ENCODE peak calls at places on chromosomes 11 and 22, in six cellular contexts. I is K562, S is GM12891, J is HepG2, R is GM12878, F is H1. B is an unnamed sample.

GRCh38 chr11:47924184-47924671 is 56.1 kb upstream of the PTPRJ start:
- DNase-seq in I (no peak), S (no peak), J (peak), R (no peak), F (no peak), B (no peak)

GRCh38 chr22:21980547-21980946 is 2.0 kb downstream of the TOP3B start:
- DNase-seq in I (no peak), S (no peak), J (no peak), R (no peak), F (no peak), B (no peak)

GRCh38 chr11:127485541-127485940 is 485.0 kb upstream of the KIRREL3 start:
- DNase-seq in I (no peak), S (no peak), J (no peak), R (no peak), F (no peak), B (no peak)

GRCh38 chr22:45314054-45314721 is 4.5 kb downstream of the FAM118A start:
- DNase-seq in I (peak), S (no peak), J (peak), R (no peak), F (no peak), B (no peak)

GRCh38 chr22:27181537-27181936 is 524.1 kb downstream of the MIAT start:
- DNase-seq in I (no peak), S (no peak), J (no peak), R (no peak), F (no peak), B (no peak)

GRCh38 chr11:120229451-120230424 is 10.2 kb upstream of the POU2F3 start:
- DNase-seq in I (peak), S (no peak), J (peak), R (no peak), F (no peak), B (no peak)

GRCh38 chr11:9726313-9727022 is 62.6 kb downstream of the SWAP70 start:
- DNase-seq in I (no peak), S (no peak), J (peak), R (no peak), F (no peak), B (no peak)

GRCh38 chr22:19817561-19818263 is 37.0 kb downstream of the GNB1L start:
- DNase-seq in I (no peak), S (peak), J (no peak), R (no peak), F (peak), B (no peak)

GRCh38 chr22:19942071-19942885 is 660 bp upstream of the TXNRD2 start:
- DNase-seq in I (peak), S (no peak), J (no peak), R (no peak), F (no peak), B (no peak)

GRCh38 chr11:86938900-86939880 is 16.0 kb downstream of the FZD4 start:
- DNase-seq in I (peak), S (no peak), J (peak), R (no peak), F (no peak), B (no peak)

GRCh38 chr11:27395556-27396258 is 32.7 kb upstream of the CCDC34 start:
- DNase-seq in I (no peak), S (no peak), J (peak), R (no peak), F (no peak), B (no peak)

GRCh38 chr11:83272627-83273026 is 13.5 kb downstream of the CCDC90B start:
- DNase-seq in I (no peak), S (no peak), J (no peak), R (no peak), F (no peak), B (no peak)

GRCh38 chr22:49214976-49215375 is 612.7 kb downstream of the BRD1 start:
- DNase-seq in I (no peak), S (no peak), J (no peak), R (no peak), F (peak), B (no peak)

GRCh38 chr11:113907155-113907554 is 2.6 kb downstream of the HTR3B start:
- DNase-seq in I (no peak), S (no peak), J (no peak), R (no peak), F (no peak), B (no peak)

GRCh38 chr11:33005175-33005574 is 10.5 kb upstream of the DEPDC7 start:
- DNase-seq in I (no peak), S (no peak), J (no peak), R (no peak), F (no peak), B (no peak)

GRCh38 chr11:124536520-124536919 is 6.9 kb downstream of the OR8B12 start:
- DNase-seq in I (no peak), S (no peak), J (peak), R (no peak), F (peak), B (no peak)

GRCh38 chr11:126383301-126384052 is 28.0 kb downstream of the ST3GAL4 start:
- DNase-seq in I (no peak), S (no peak), J (no peak), R (no peak), F (no peak), B (no peak)

GRCh38 chr11:104015649-104016415 is 20.6 kb upstream of the DDI1 start:
- DNase-seq in I (no peak), S (no peak), J (no peak), R (peak), F (no peak), B (no peak)

GRCh38 chr11:117840881-117841581 is 16.5 kb upstream of the FXYD2 start:
- DNase-seq in I (no peak), S (no peak), J (no peak), R (no peak), F (peak), B (no peak)

GRCh38 chr22:29310863-29311339 is 4.5 kb downstream of the GAS2L1 start:
- DNase-seq in I (peak), S (peak), J (peak), R (no peak), F (peak), B (peak)

GRCh38 chr22:42716649-42717127 is 4.0 kb downstream of the A4GALT start:
- DNase-seq in I (no peak), S (no peak), J (no peak), R (peak), F (no peak), B (no peak)

GRCh38 chr11:124737638-124738293 is 2.0 kb upstream of the NRGN start:
- DNase-seq in I (no peak), S (no peak), J (no peak), R (no peak), F (no peak), B (no peak)

GRCh38 chr11:19279455-19279854 is 38.7 kb upstream of the E2F8 start:
- DNase-seq in I (no peak), S (no peak), J (no peak), R (no peak), F (peak), B (no peak)

GRCh38 chr11:24588075-24588474 is 91.2 kb downstream of the LUZP2 start:
- DNase-seq in I (no peak), S (no peak), J (no peak), R (no peak), F (no peak), B (no peak)

GRCh38 chr22:25853902-25854301 is 111.9 kb downstream of the MYO18B start:
- DNase-seq in I (no peak), S (no peak), J (peak), R (no peak), F (no peak), B (no peak)

GRCh38 chr11:11396290-11397042 is 43.4 kb upstream of the CSNK2A3 start:
- DNase-seq in I (no peak), S (no peak), J (no peak), R (no peak), F (no peak), B (no peak)

GRCh38 chr22:26541167-26541819 is 29.0 kb upstream of the TFIP11 start:
- DNase-seq in I (no peak), S (no peak), J (no peak), R (no peak), F (no peak), B (no peak)

GRCh38 chr11:97140885-97141494 is 751.2 kb downstream of the JRKL start:
- DNase-seq in I (no peak), S (no peak), J (peak), R (no peak), F (no peak), B (no peak)

GRCh38 chr11:128905345-128906184 is 14.4 kb downstream of the KCNJ5 start:
- DNase-seq in I (peak), S (peak), J (no peak), R (no peak), F (peak), B (peak)

GRCh38 chr11:11780843-11781242 is 60.9 kb upstream of the USP47 start:
- DNase-seq in I (no peak), S (no peak), J (no peak), R (no peak), F (no peak), B (no peak)

GRCh38 chr11:64762916-64763803 is 3.4 kb upstream of the PYGM start:
- DNase-seq in I (no peak), S (peak), J (no peak), R (no peak), F (peak), B (no peak)

GRCh38 chr11:111934301-111934700 is 2.8 kb upstream of the DIXDC1 start:
- DNase-seq in I (no peak), S (no peak), J (no peak), R (no peak), F (no peak), B (no peak)

GRCh38 chr22:50732681-50733080 is 5.3 kb upstream of the ACR start:
- DNase-seq in I (no peak), S (no peak), J (no peak), R (no peak), F (peak), B (no peak)

GRCh38 chr11:24828938-24829337 is 332.1 kb downstream of the LUZP2 start:
- DNase-seq in I (no peak), S (no peak), J (no peak), R (no peak), F (no peak), B (no peak)

GRCh38 chr11:33802414-33802950 is 28.2 kb upstream of the FBXO3 start:
- DNase-seq in I (no peak), S (no peak), J (peak), R (no peak), F (peak), B (no peak)

GRCh38 chr22:43867839-43868652 is 5.7 kb upstream of the SULT4A1 start:
- DNase-seq in I (peak), S (no peak), J (no peak), R (no peak), F (peak), B (no peak)

GRCh38 chr11:113189909-113190667 is 124.3 kb upstream of the TTC12 start:
- DNase-seq in I (peak), S (no peak), J (no peak), R (no peak), F (no peak), B (no peak)

GRCh38 chr22:39110631-39111561 is 13.9 kb downstream of the APOBEC3H start:
- DNase-seq in I (no peak), S (no peak), J (peak), R (no peak), F (no peak), B (no peak)

GRCh38 chr22:23376256-23376655 is 195.9 kb downstream of the BCR start:
- DNase-seq in I (peak), S (peak), J (peak), R (peak), F (peak), B (no peak)

GRCh38 chr11:85736121-85736520 is 50.1 kb upstream of the CCDC89 start:
- DNase-seq in I (no peak), S (no peak), J (no peak), R (no peak), F (no peak), B (no peak)
- TF ChIP-seq TAF1 in I (no peak), S (no peak), J (no peak), R (no peak), F (no peak), B (no peak)

GRCh38 chr11:109036011-109036410 is 371.1 kb downstream of the DDX10 start:
- DNase-seq in I (no peak), S (no peak), J (no peak), R (no peak), F (no peak), B (no peak)
- TF ChIP-seq POLR2A in I (no peak), S (no peak), J (no peak), R (no peak), F (no peak), B (no peak)

DNA sequence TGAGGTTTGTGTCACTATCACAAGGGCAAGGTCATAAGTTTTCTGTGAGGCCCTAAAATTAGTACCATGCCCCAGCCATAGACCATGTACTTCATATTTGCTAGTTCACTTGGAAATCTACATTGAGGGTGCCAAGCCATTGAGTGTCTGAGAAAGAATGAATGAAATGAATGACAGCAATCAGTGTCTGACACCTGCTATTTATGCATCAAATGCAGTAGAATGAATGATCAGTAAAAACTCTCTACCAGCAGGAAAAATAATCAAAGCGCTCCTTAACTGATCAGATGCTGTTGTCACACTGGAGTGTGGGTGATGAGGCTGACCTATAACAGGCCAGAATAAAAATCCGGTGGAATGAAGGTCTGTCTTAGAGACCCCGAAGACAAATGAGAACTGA is 467.9 kb upstream of the B3GAT1 start:
- DNase-seq in I (no peak), S (no peak), J (no peak), R (no peak), F (no peak), B (no peak)
- TF ChIP-seq POLR2AphosphoS5 in I (no peak), S (no peak), J (no peak), R (no peak), F (no peak), B (no peak)

DNA sequence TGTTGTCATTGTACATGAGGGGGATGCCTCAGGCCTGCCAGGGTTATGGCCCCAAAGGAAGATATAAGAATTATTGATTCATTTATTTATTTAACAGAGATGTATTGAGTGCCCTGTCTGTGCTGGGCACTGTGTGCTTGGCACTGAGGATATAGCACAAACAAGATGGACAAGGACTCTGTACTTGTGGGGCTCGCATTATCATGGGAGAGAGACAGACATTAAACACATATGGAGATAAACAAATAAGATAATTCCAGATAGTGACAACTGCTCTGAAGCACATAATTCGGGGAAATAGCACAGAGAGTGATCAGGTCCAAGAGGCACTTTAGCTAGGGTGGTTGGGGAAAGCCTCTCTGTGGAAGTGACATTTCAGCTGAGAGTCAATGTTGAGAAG is 119.8 kb upstream of the ARHGAP20 start:
- DNase-seq in I (no peak), S (no peak), J (no peak), R (no peak), F (no peak), B (no peak)
- TF ChIP-seq TAF1 in I (no peak), S (no peak), J (no peak), R (no peak), F (no peak), B (no peak)

GRCh38 chr11:68053981-68054812 is 15.4 kb downstream of the TCIRG1 start:
- DNase-seq in I (no peak), S (no peak), J (no peak), R (no peak), F (no peak), B (no peak)
- TF ChIP-seq POLR2A in I (peak), S (no peak), J (peak), R (peak), F (peak), B (peak)

GRCh38 chr11:66466225-66467033 is at the start of gene PELI3:
- DNase-seq in I (peak), S (peak), J (peak), R (peak), F (peak), B (peak)
- TF ChIP-seq POLR2AphosphoS5 in I (peak), S (no peak), J (peak), R (no peak), F (no peak), B (no peak)

DNA sequence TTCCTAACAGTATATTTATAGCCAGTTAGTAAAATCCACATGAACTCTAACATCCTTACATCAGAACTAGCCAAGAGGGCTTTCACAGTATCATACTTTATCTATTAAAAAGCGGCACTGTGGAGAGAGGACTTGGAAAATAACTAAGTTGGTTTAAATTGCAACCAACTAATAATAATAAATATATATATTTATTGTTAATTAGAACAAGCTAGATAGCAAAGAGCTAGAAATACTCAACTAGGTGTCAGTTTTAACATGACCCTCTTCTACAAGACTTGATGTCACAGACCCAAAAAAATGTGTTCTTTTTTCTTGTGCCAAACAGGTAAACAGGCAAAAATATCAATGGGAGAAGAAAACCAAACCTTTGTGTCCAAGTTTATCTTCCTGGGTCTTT is at the start of gene OR2D3:
- DNase-seq in I (no peak), S (no peak), J (no peak), R (no peak), F (no peak), B (no peak)
- TF ChIP-seq TAF1 in I (no peak), S (no peak), J (no peak), R (no peak), F (no peak), B (no peak)